ENCODE peak calls at places on chromosomes 13 and 19, in five cellular contexts. W, F, N, I and M are unnamed samples.

GRCh38 chr13:114002009-114002544 is 28.2 kb upstream of the C13orf46 start:
- DNase-seq in I (no peak), N (peak), W (no peak), F (peak), M (no peak)

GRCh38 chr19:34337747-34338146 is 27.2 kb upstream of the GPI start:
- DNase-seq in W (no peak), F (no peak), N (no peak), I (no peak), M (no peak)

GRCh38 chr19:30363073-30363472 is 9.1 kb upstream of the ZNF536 start:
- DNase-seq in W (no peak), F (no peak), I (no peak), N (no peak), M (no peak)

GRCh38 chr19:30942636-30943035 is 406.6 kb downstream of the TSHZ3 start:
- DNase-seq in I (no peak), W (no peak), F (no peak), N (no peak), M (no peak)

GRCh38 chr13:90867336-90867683 is 480.2 kb upstream of the MIR17HG start:
- DNase-seq in F (peak), N (peak), I (peak), W (peak), M (peak)

GRCh38 chr13:49877629-49878218 is 58.4 kb downstream of the SPRYD7 start:
- DNase-seq in N (no peak), I (peak), W (no peak), F (peak), M (no peak)

GRCh38 chr13:108270442-108270841 is 924 bp downstream of the TNFSF13B start:
- DNase-seq in W (no peak), N (no peak), I (no peak), F (no peak), M (no peak)

GRCh38 chr13:44930907-44931676 is 58.2 kb downstream of the NUFIP1 start:
- DNase-seq in W (no peak), F (peak), I (no peak), N (no peak), M (peak)

GRCh38 chr13:111177081-111177711 is 62.1 kb downstream of the ARHGEF7 start:
- DNase-seq in I (no peak), W (no peak), N (peak), F (no peak), M (peak)

GRCh38 chr19:12791345-12792047 is at the start of gene JUNB:
- DNase-seq in I (no peak), W (peak), F (peak), N (peak), M (peak)

GRCh38 chr13:53074119-53074518 is 45.5 kb downstream of the OLFM4 start:
- DNase-seq in I (no peak), F (peak), N (no peak), W (no peak), M (no peak)

GRCh38 chr19:335072-335471 is 9.5 kb downstream of the MIER2 start:
- DNase-seq in W (peak), I (no peak), F (no peak), N (no peak), M (no peak)

DNA sequence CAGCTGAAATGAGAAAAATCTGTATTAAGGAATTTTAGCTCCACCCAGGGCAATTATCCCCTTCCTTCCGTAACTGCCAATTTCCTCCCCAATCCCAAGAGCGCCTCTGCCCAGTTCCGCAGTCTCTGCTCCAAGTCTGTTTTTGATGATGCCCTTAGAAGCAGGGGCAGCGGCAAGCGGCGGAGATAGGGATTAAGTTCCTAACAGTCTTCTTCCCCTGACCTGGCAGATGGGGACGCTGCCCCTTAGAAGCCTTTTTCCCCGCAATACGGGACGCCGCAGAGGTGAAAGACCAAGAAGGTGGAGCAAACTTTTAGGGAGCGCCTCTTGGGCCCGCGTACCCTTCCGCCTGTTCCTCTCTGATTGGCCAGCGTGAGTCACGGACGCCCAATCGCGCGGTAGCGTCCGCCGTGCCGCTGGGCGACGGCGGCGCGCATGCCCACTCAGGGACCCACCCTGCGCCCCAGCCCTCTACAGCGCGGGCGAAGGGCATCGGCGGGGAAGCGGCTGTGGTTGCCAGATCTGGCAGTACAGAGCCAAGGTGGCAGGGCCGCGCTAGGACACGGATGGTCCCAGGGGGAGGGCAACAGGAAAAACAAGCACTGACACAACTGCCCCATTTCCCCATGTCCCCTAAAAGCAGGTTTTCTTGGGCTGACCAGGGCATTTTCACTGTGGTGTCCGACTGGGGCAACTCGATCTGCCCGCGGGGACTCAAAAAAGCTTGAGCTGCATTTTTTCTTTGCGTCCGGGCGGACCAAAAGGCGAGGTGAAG is 825 bp upstream of the TDRD3 start:
- DNase-seq in I (peak), W (peak), N (peak), F (peak), M (peak)
- H3K27ac ChIP-seq in I (peak), W (peak), N (peak), F (peak), M (peak)

GRCh38 chr13:95258098-95258497 is 43.2 kb downstream of the ABCC4 start:
- DNase-seq in F (no peak), W (no peak), N (no peak), I (no peak), M (no peak)
- H3K27ac ChIP-seq in F (no peak), W (no peak), N (no peak), I (no peak), M (no peak)

DNA sequence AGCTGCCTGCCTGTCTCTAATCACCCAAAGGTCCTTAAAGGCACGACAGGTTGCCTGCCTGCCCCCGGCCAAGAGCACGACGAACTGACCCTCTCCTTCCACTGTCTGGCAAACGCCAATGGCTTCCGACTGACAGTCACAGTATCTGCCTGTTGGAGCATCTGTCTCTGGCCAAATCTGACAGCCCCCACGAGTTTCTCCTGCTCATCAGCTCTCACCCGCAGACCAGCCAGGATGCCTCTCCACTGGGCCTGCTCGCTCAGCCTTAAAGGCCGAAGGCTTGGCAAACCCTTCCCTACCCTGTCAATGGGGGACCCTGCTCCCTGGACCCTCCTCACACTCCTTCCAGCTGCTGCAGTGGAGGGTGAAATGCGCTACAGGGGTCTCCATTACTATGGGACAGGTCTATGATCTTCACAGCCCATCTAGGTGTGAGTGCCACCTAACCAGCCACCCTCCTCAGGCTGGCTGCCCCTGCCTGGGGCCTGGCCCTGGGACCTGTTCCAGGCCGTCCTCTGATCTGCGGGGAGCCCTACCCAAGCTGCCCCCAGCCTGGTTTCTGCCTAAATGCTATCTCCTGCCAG is 932 bp downstream of the FAM83E start:
- DNase-seq in W (no peak), N (no peak), F (no peak), I (no peak), M (no peak)
- H3K27ac ChIP-seq in W (peak), N (no peak), F (peak), I (peak), M (no peak)

GRCh38 chr19:43501661-43502418 is 2.7 kb downstream of the PHLDB3 start:
- DNase-seq in I (peak), N (no peak), W (no peak), F (peak), M (no peak)

GRCh38 chr19:43504426-43505185 is at the start of gene PHLDB3:
- DNase-seq in N (peak), I (no peak), W (peak), F (peak), M (no peak)

GRCh38 chr19:43502419-43502976 is 2.0 kb downstream of the PHLDB3 start:
- DNase-seq in N (no peak), I (no peak), W (no peak), F (no peak), M (no peak)

GRCh38 chr19:43505186-43505456 is 575 bp upstream of the PHLDB3 start:
- DNase-seq in I (no peak), F (no peak), N (no peak), W (no peak), M (no peak)

GRCh38 chr19:43503501-43504425 is 783 bp downstream of the PHLDB3 start:
- DNase-seq in F (peak), N (peak), W (peak), I (peak), M (peak)
- H3K27ac ChIP-seq in F (no peak), N (peak), W (peak), I (no peak), M (peak)

GRCh38 chr19:6000228-6000847 is 22.4 kb upstream of the RANBP3 start:
- DNase-seq in N (no peak), I (no peak), W (no peak), F (no peak), M (no peak)

GRCh38 chr19:5999693-6000092 is 21.8 kb upstream of the RANBP3 start:
- DNase-seq in W (no peak), F (no peak), N (no peak), I (no peak), M (no peak)

GRCh38 chr19:6003976-6004375 is 26.0 kb upstream of the RANBP3 start:
- DNase-seq in I (no peak), W (no peak), F (no peak), N (no peak), M (no peak)

GRCh38 chr19:6005321-6006069 is 27.6 kb upstream of the RANBP3 start:
- DNase-seq in N (no peak), W (no peak), I (no peak), F (no peak), M (no peak)

GRCh38 chr19:6002591-6002990 is 24.7 kb upstream of the RANBP3 start:
- DNase-seq in W (no peak), N (no peak), I (no peak), F (no peak), M (no peak)
- H3K27ac ChIP-seq in W (no peak), N (no peak), I (no peak), F (no peak), M (no peak)